ENCODE peak calls at places on chromosomes 5 and 9, in eight cellular contexts. L, H, B, S, T, W, Y and G are unnamed samples.
A peak's percentile ranks its signal among the peaks of the same experiment; 100 is the strongest.

GRCh38 chr5:132389453-132390286 is 20.2 kb downstream of the SLC22A5 start:
- DNase-seq in L (no peak), T (peak; percentile 94), W (peak; percentile 25), Y (peak; percentile 37), S (no peak), H (peak; percentile 43), B (peak; percentile 99), G (no peak)

GRCh38 chr9:15606667-15607472 is 54.0 kb downstream of the CCDC171 start:
- DNase-seq in L (peak; percentile 70), W (peak; percentile 10), Y (peak; percentile 61), T (no peak), S (no peak), B (peak; percentile 83), H (no peak), G (no peak)

GRCh38 chr5:168468836-168469235 is 17.4 kb upstream of the RARS1 start:
- DNase-seq in H (no peak), T (no peak), S (no peak), L (no peak), W (no peak), Y (no peak), B (peak; percentile 31), G (no peak)

GRCh38 chr9:91219557-91219956 is 142.2 kb downstream of the AUH start:
- DNase-seq in T (no peak), Y (no peak), W (no peak), S (no peak), L (no peak), H (no peak), B (no peak), G (no peak)

GRCh38 chr5:129807162-129807814 is 59.4 kb downstream of the MINAR2 start:
- DNase-seq in W (no peak), H (no peak), Y (no peak), S (no peak), L (no peak), T (no peak), B (no peak), G (no peak)

GRCh38 chr5:64140018-64140417 is 25.6 kb upstream of the RNF180 start:
- DNase-seq in S (no peak), B (no peak), Y (no peak), L (no peak), W (no peak), T (no peak), H (no peak), G (no peak)

GRCh38 chr9:95462419-95463121 is 54.2 kb downstream of the PTCH1 start:
- DNase-seq in Y (peak; percentile 76), S (no peak), H (peak; percentile 89), W (peak; percentile 85), B (peak; percentile 76), T (no peak), L (peak; percentile 97), G (peak; percentile 65)

GRCh38 chr9:83934569-83935275 is 13.5 kb upstream of the KIF27 start:
- DNase-seq in B (peak; percentile 45), H (no peak), S (no peak), L (no peak), T (no peak), W (no peak), Y (peak; percentile 44), G (no peak)

GRCh38 chr5:147267082-147267832 is 32.4 kb downstream of the STK32A start:
- DNase-seq in H (no peak), L (no peak), T (no peak), B (no peak), W (no peak), Y (no peak), S (no peak), G (no peak)

GRCh38 chr5:76604838-76605237 is 18.4 kb downstream of the F2RL2 start:
- DNase-seq in L (no peak), B (peak; percentile 64), T (no peak), Y (no peak), H (no peak), W (no peak), S (no peak), G (no peak)

GRCh38 chr9:3014164-3014563 is 170.3 kb upstream of the PUM3 start:
- DNase-seq in Y (no peak), B (no peak), H (no peak), S (no peak), W (no peak), T (no peak), L (no peak), G (no peak)

GRCh38 chr9:109241931-109242330 is 74.9 kb upstream of the FRRS1L start:
- DNase-seq in S (no peak), H (no peak), B (no peak), W (no peak), Y (no peak), T (no peak), L (no peak), G (no peak)

GRCh38 chr9:36575411-36575882 is 2.8 kb downstream of the MELK start:
- DNase-seq in Y (no peak), B (peak; percentile 25), T (no peak), H (no peak), S (no peak), W (no peak), L (no peak), G (no peak)

GRCh38 chr5:174520420-174521396 is 203.7 kb upstream of the MSX2 start:
- DNase-seq in T (no peak), S (no peak), Y (peak; percentile 89), B (no peak), H (no peak), W (no peak), L (no peak), G (no peak)

GRCh38 chr5:136891175-136891574 is 525.8 kb upstream of the TRPC7 start:
- DNase-seq in W (no peak), H (no peak), L (no peak), Y (no peak), S (no peak), T (no peak), B (no peak), G (no peak)

GRCh38 chr5:154274828-154275185 is 84.3 kb downstream of the GALNT10 start:
- DNase-seq in S (no peak), H (no peak), L (no peak), B (no peak), W (no peak), T (no peak), Y (no peak), G (no peak)

GRCh38 chr9:124423591-124423990 is 8.3 kb upstream of the PSMB7 start:
- DNase-seq in L (no peak), H (no peak), W (peak; percentile 38), T (no peak), Y (no peak), S (no peak), B (no peak), G (no peak)

GRCh38 chr9:69822091-69822750 is 1.6 kb downstream of the CFAP95 start:
- DNase-seq in B (peak; percentile 31), L (no peak), W (peak; percentile 13), H (no peak), Y (no peak), S (no peak), T (no peak), G (no peak)

GRCh38 chr5:82799346-82800077 is 277.7 kb downstream of the TMEM167A start:
- DNase-seq in W (no peak), T (no peak), B (no peak), L (no peak), H (no peak), S (no peak), Y (no peak), G (no peak)

GRCh38 chr5:103393131-103393754 is 134.7 kb downstream of the MACIR start:
- DNase-seq in L (no peak), H (no peak), B (peak; percentile 50), W (no peak), Y (no peak), T (no peak), S (no peak), G (no peak)

GRCh38 chr9:128456613-128457061 is 831 bp downstream of the ODF2 start:
- DNase-seq in B (peak; percentile 95), S (peak; percentile 78), W (peak; percentile 85), T (no peak), H (peak; percentile 76), Y (peak; percentile 66), L (peak; percentile 77), G (peak; percentile 64)

GRCh38 chr5:34806532-34806931 is 32.4 kb upstream of the TTC23L start:
- DNase-seq in S (no peak), H (no peak), Y (no peak), B (no peak), L (no peak), T (no peak), W (no peak), G (no peak)

GRCh38 chr5:15993334-15993733 is 186.3 kb downstream of the MARCHF11 start:
- DNase-seq in W (no peak), B (peak; percentile 31), L (no peak), T (no peak), H (no peak), Y (no peak), S (no peak), G (no peak)

GRCh38 chr5:177610770-177611445 is 11.0 kb downstream of the B4GALT7 start:
- DNase-seq in L (no peak), H (no peak), S (no peak), Y (no peak), T (no peak), W (no peak), B (no peak), G (no peak)
- H3K4me1 ChIP-seq in L (no peaks in the 10 kb centered on the region), H (no peaks in the 10 kb centered on the region), S (peaks cover 10% of the 10 kb centered on the region), Y (no peaks in the 10 kb centered on the region), T (no peaks in the 10 kb centered on the region), W (peaks cover 31% of the 10 kb centered on the region), B (peaks cover 4% of the 10 kb centered on the region), G (peaks cover 4% of the 10 kb centered on the region)

GRCh38 chr5:33319151-33319550 is 121.6 kb upstream of the TARS1 start:
- DNase-seq in T (no peak), B (no peak), W (no peak), L (no peak), Y (no peak), S (no peak), H (no peak), G (no peak)
- H3K4me1 ChIP-seq in T (no peaks in the 10 kb centered on the region), B (peaks cover 71% of the 10 kb centered on the region), W (no peaks in the 10 kb centered on the region), L (peaks cover 46% of the 10 kb centered on the region), Y (no peaks in the 10 kb centered on the region), S (peaks cover 7% of the 10 kb centered on the region), H (no peaks in the 10 kb centered on the region), G (no peaks in the 10 kb centered on the region)

DNA sequence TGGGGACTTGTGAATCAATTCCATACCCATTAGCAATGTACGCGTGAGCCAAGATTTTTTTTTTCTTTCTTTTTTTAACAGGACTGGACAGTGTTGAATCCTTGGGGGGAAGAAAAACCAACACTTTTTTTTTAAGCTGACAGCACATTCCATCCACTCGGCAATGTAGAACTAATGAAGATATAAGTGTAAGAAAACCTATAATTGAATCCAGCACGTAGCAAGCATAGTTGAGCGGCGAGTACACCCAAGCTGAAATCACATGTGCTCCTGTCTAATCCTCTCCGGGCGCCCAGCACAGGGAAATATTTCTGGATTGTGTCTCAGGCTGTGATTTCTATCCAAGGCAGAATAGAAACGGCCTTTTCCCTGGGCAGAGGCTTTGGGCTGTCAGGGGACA is 118.2 kb downstream of the BOD1 start:
- DNase-seq in B (peak; percentile 87), L (no peak), T (no peak), Y (no peak), W (no peak), H (no peak), S (no peak), G (no peak)
- H3K4me1 ChIP-seq in B (peaks cover 67% of the 10 kb centered on the region), L (no peaks in the 10 kb centered on the region), T (no peaks in the 10 kb centered on the region), Y (no peaks in the 10 kb centered on the region), W (peaks cover 3% of the 10 kb centered on the region), H (no peaks in the 10 kb centered on the region), S (no peaks in the 10 kb centered on the region), G (no peaks in the 10 kb centered on the region)

DNA sequence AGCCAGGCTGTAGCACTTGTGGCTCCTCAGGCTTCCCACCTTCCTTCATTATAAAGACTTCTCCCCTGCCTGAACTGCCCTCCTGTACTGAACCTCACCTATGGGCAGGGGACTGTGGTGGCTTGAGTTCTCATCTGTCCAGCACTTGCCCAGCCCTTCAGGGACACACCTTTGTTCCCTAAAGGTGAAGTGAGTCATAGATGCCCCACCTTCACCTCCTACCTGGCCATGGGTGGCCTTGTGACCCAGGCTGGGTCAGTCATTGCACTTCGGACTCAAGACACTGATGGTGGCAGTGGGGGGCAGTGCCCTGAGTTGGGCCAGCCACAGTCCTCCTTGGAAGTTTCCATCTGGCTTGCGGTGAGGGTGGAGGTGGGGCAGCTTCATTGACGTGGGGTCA is 26.1 kb upstream of the PSD2 start:
- DNase-seq in H (no peak), Y (peak; percentile 60), B (no peak), W (no peak), T (no peak), S (no peak), L (no peak), G (no peak)
- H3K4me1 ChIP-seq in H (peaks cover 4% of the 10 kb centered on the region), Y (no peaks in the 10 kb centered on the region), B (no peaks in the 10 kb centered on the region), W (peaks cover 10% of the 10 kb centered on the region), T (no peaks in the 10 kb centered on the region), S (peaks cover 13% of the 10 kb centered on the region), L (peaks cover 8% of the 10 kb centered on the region), G (no peaks in the 10 kb centered on the region)